ENCODE peak calls at places on chromosomes 16 and 17, in nine cellular contexts. U is SHP77; A is activated CD8-positive, alpha-beta memory T cell treated with anti-CD3 and anti-CD28 coated beads for 48 hours; W is activated T-cell treated with anti-CD3 and anti-CD28 coated beads, Interleukin-2, amount 50 U/mL, for 24 hours; D is OCI-M1; I is heart right ventricle; Z is cardiac muscle cell; X is LoVo; Y is left ventricle myocardium superior. J is an unnamed sample.

GRCh38 chr16:87851601-87852000 is 17.7 kb downstream of the SLC7A5 start:
- DNase-seq in A (no peak), I (no peak), D (no peak), U (no peak), Y (no peak), W (no peak), X (no peak), Z (peak), J (no peak)

GRCh38 chr16:65122974-65123845 is 1.3 kb upstream of the CDH11 start:
- DNase-seq in W (no peak), I (peak), A (no peak), Z (peak), U (no peak), Y (peak), X (no peak), D (no peak), J (peak)

GRCh38 chr16:23339781-23340180 is 37.7 kb downstream of the SCNN1B start:
- DNase-seq in D (no peak), A (no peak), U (no peak), W (no peak), I (no peak), X (no peak), Z (no peak), Y (no peak), J (no peak)

GRCh38 chr16:89374393-89374948 is 115.9 kb downstream of the ANKRD11 start:
- DNase-seq in Y (no peak), D (no peak), W (no peak), X (no peak), U (peak), Z (peak), I (peak), A (no peak), J (no peak)

GRCh38 chr16:88759245-88759975 is 25.6 kb downstream of the PIEZO1 start:
- DNase-seq in U (peak), Y (no peak), Z (peak), W (peak), X (no peak), D (no peak), I (no peak), A (no peak), J (peak)

GRCh38 chr17:49035470-49036269 is 38.5 kb downstream of the IGF2BP1 start:
- DNase-seq in A (peak), X (peak), I (peak), Z (peak), U (peak), Y (peak), W (peak), D (peak), J (peak)

GRCh38 chr17:77829871-77830799 is 128.4 kb upstream of the TNRC6C start:
- DNase-seq in W (peak), I (peak), Y (peak), Z (no peak), X (no peak), U (no peak), A (no peak), D (no peak), J (peak)

GRCh38 chr16:89958068-89958467 is 9.5 kb downstream of the DEF8 start:
- DNase-seq in D (no peak), Y (peak), X (no peak), I (peak), W (peak), Z (peak), U (no peak), A (no peak), J (peak)

GRCh38 chr16:62064173-62064572 is 27.9 kb upstream of the CDH8 start:
- DNase-seq in I (no peak), X (no peak), A (no peak), Y (no peak), W (no peak), U (no peak), D (no peak), Z (no peak), J (no peak)

GRCh38 chr17:6110592-6110991 is 40.4 kb downstream of the WSCD1 start:
- DNase-seq in D (no peak), I (no peak), X (peak), W (no peak), A (no peak), U (no peak), Y (no peak), Z (no peak), J (no peak)

GRCh38 chr17:10251212-10251948 is 53.0 kb upstream of the GAS7 start:
- DNase-seq in A (no peak), X (no peak), W (no peak), D (no peak), U (no peak), I (no peak), Y (no peak), Z (no peak), J (no peak)

GRCh38 chr16:46855389-46855788 is 24.4 kb upstream of the C16orf87 start:
- DNase-seq in A (no peak), I (no peak), D (no peak), U (no peak), Y (no peak), X (no peak), Z (no peak), W (no peak), J (no peak)

GRCh38 chr16:2981177-2981898 is 1.1 kb upstream of the PKMYT1 start:
- DNase-seq in Z (peak), Y (no peak), I (no peak), A (no peak), W (no peak), U (no peak), D (no peak), X (no peak), J (no peak)

GRCh38 chr17:17275991-17276390 is 5.1 kb downstream of the COPS3 start:
- DNase-seq in A (no peak), Y (no peak), X (no peak), W (no peak), U (no peak), D (peak), I (no peak), Z (no peak), J (no peak)

GRCh38 chr17:42695500-42695899 is 13.2 kb downstream of the CNTNAP1 start:
- DNase-seq in Z (no peak), I (no peak), W (peak), A (no peak), X (no peak), Y (peak), U (no peak), D (no peak), J (no peak)

GRCh38 chr17:50517504-50518264 is 9.4 kb downstream of the MYCBPAP start:
- DNase-seq in A (no peak), D (no peak), U (no peak), X (no peak), I (no peak), W (no peak), Y (no peak), Z (no peak), J (no peak)

J was measured in left cardiac atrium.